ENCODE peak calls at places on chromosomes 6 and 20, in four cellular contexts. I, T, A and N are unnamed samples.
A peak's percentile ranks its signal among the peaks of the same experiment; 100 is the strongest.

GRCh38 chr6:56549014-56549413 is 93.7 kb downstream of the DST start:
- DNase-seq in I (no peak), T (no peak), A (no peak), N (no peak)

GRCh38 chr6:48111143-48111506 is at the start of gene PTCHD4:
- DNase-seq in I (peak; percentile 9), T (peak; percentile 12), A (no peak), N (no peak)

GRCh38 chr20:22993823-22994222 is 41.3 kb upstream of the SSTR4 start:
- DNase-seq in I (no peak), T (no peak), A (no peak), N (no peak)

GRCh38 chr20:818001-818664 is 15.4 kb upstream of the FAM110A start:
- DNase-seq in I (no peak), T (no peak), A (no peak), N (no peak)

GRCh38 chr6:131281471-131282270 is 146.4 kb downstream of the AKAP7 start:
- DNase-seq in I (no peak), T (peak; percentile 11), A (peak; percentile 50), N (no peak)

GRCh38 chr20:42276718-42277117 is 658.5 kb upstream of the CHD6 start:
- DNase-seq in I (no peak), T (no peak), A (no peak), N (no peak)

GRCh38 chr20:62066339-62066982 is 780 bp upstream of the TAF4 start:
- DNase-seq in I (no peak), T (peak; percentile 95), A (peak; percentile 22), N (peak; percentile 35)

GRCh38 chr20:38875170-38875993 is 50.8 kb upstream of the FAM83D start:
- DNase-seq in I (no peak), T (no peak), A (no peak), N (no peak)

GRCh38 chr20:50077818-50078601 is 34.9 kb downstream of the UBE2V1 start:
- DNase-seq in I (no peak), T (no peak), A (no peak), N (no peak)

GRCh38 chr6:41909727-41910126 is 11.2 kb downstream of the MED20 start:
- DNase-seq in I (no peak), T (no peak), A (no peak), N (no peak)

GRCh38 chr20:1185316-1185741 is 548 bp upstream of the TMEM74B start:
- DNase-seq in I (no peak), T (peak; percentile 90), A (peak; percentile 24), N (no peak)

GRCh38 chr20:50387996-50388332 is 122.2 kb upstream of the PTPN1 start:
- DNase-seq in I (no peak), T (no peak), A (no peak), N (no peak)

GRCh38 chr6:42088101-42088591 is 37.8 kb downstream of the TAF8 start:
- DNase-seq in I (peak; percentile 23), T (no peak), A (no peak), N (no peak)

GRCh38 chr6:137493218-137494038 is 766 bp downstream of the OLIG3 start:
- DNase-seq in I (no peak), T (peak; percentile 86), A (no peak), N (no peak)

GRCh38 chr20:40892642-40893041 is 136.0 kb upstream of the TOP1 start:
- DNase-seq in I (no peak), T (no peak), A (no peak), N (no peak)

GRCh38 chr20:58542411-58543095 is 27.4 kb upstream of the APCDD1L start:
- DNase-seq in I (no peak), T (peak; percentile 19), A (no peak), N (no peak)

GRCh38 chr6:136669299-136669699 is 119.1 kb upstream of the MAP7 start:
- DNase-seq in I (peak; percentile 89), T (no peak), A (no peak), N (no peak)

GRCh38 chr6:30013296-30013922 is 47.7 kb upstream of the POLR1H start:
- DNase-seq in I (no peak), T (peak; percentile 60), A (no peak), N (peak; percentile 3)

GRCh38 chr20:36712775-36713174 is 33.1 kb downstream of the NDRG3 start:
- DNase-seq in I (no peak), T (no peak), A (no peak), N (no peak)

GRCh38 chr6:141552463-141552862 is 580.3 kb upstream of the GJE1 start:
- DNase-seq in I (peak; percentile 46), T (no peak), A (no peak), N (no peak)

GRCh38 chr20:17520583-17520982 is 10.6 kb downstream of the BFSP1 start:
- DNase-seq in I (no peak), T (no peak), A (no peak), N (no peak)

GRCh38 chr20:46200582-46201570 is 82.8 kb downstream of the CD40 start:
- DNase-seq in I (no peak), T (no peak), A (peak; percentile 48), N (peak; percentile 55)

GRCh38 chr20:13526551-13526950 is 112.2 kb downstream of the TASP1 start:
- DNase-seq in I (no peak), T (no peak), A (no peak), N (no peak)

GRCh38 chr6:64010010-64010409 is 374.4 kb downstream of the PHF3 start:
- DNase-seq in I (no peak), T (no peak), A (no peak), N (no peak)

GRCh38 chr6:74867286-74867685 is 338.6 kb downstream of the COL12A1 start:
- DNase-seq in I (no peak), T (no peak), A (no peak), N (no peak)

GRCh38 chr6:36779227-36779626 is 60.0 kb downstream of the CPNE5 start:
- DNase-seq in I (no peak), T (no peak), A (no peak), N (no peak)

GRCh38 chr6:30687659-30688431 is 1.4 kb upstream of the PPP1R18 start:
- DNase-seq in I (peak; percentile 53), T (no peak), A (no peak), N (peak; percentile 43)

GRCh38 chr6:87669051-87669450 is 33.0 kb downstream of the AKIRIN2 start:
- DNase-seq in I (no peak), T (no peak), A (no peak), N (no peak)

GRCh38 chr6:41785689-41786450 is 1.6 kb upstream of the TOMM6 start:
- DNase-seq in I (no peak), T (no peak), A (peak; percentile 32), N (peak; percentile 61)

GRCh38 chr6:18585032-18585573 is 198.0 kb downstream of the RNF144B start:
- DNase-seq in I (peak; percentile 63), T (no peak), A (peak; percentile 13), N (no peak)

GRCh38 chr20:5056801-5057599 is 55.7 kb upstream of the SLC23A2 start:
- DNase-seq in I (peak; percentile 36), T (peak; percentile 77), A (peak; percentile 18), N (peak; percentile 15)

GRCh38 chr6:65064844-65065243 is 642.2 kb downstream of the EYS start:
- DNase-seq in I (no peak), T (no peak), A (no peak), N (no peak)

GRCh38 chr20:11935754-11936551 is 18.3 kb downstream of the BTBD3 start:
- DNase-seq in I (no peak), T (no peak), A (no peak), N (no peak)

GRCh38 chr6:11042750-11043551 is 1.2 kb downstream of the ELOVL2 start:
- DNase-seq in I (no peak), T (no peak), A (no peak), N (no peak)

GRCh38 chr20:10419550-10420133 is 14.4 kb downstream of the MKKS start:
- DNase-seq in I (no peak), T (no peak), A (no peak), N (no peak)